ENCODE peak calls at places on chromosome 12, in ten cellular contexts. F is A549, O is H1, J is upper lobe of left lung, T is esophagus muscularis mucosa, K is HepG2, W is tibial nerve, H is ovary, P is stomach, N is K562. I is an unnamed sample.
A peak's percentile ranks its signal among the peaks of the same experiment; 100 is the strongest.

GRCh38 chr12:121214171-121214777 is 4.3 kb downstream of the P2RX4 start:
- DNase-seq in F (no peak), O (no peak), J (no peak), T (no peak), K (no peak), W (no peak), H (no peak), P (no peak), N (peak; percentile 1), I (no peak)

GRCh38 chr12:20142956-20143355 is 225.4 kb upstream of the PDE3A start:
- DNase-seq in F (peak; percentile 10), O (no peak), J (no peak), T (no peak), K (no peak), W (no peak), H (no peak), P (no peak), N (no peak), I (no peak)

GRCh38 chr12:109888179-109889020 is 8.1 kb upstream of the GLTP start:
- DNase-seq in F (peak; percentile 85), O (no peak), J (no peak), T (no peak), K (no peak), W (peak; percentile 25), H (no peak), P (no peak), N (no peak), I (no peak)

GRCh38 chr12:131266591-131267467 is 313.1 kb downstream of the ADGRD1 start:
- DNase-seq in F (no peak), O (no peak), J (no peak), T (no peak), K (no peak), W (no peak), H (no peak), P (no peak), N (no peak), I (no peak)

GRCh38 chr12:92696240-92696639 is 6.5 kb upstream of the PLEKHG7 start:
- DNase-seq in F (no peak), O (no peak), J (no peak), T (no peak), K (no peak), W (peak; percentile 15), H (no peak), P (no peak), N (no peak), I (peak; percentile 15)

GRCh38 chr12:132818562-132818961 is 10.1 kb downstream of the GOLGA3 start:
- DNase-seq in F (no peak), O (no peak), J (no peak), T (no peak), K (no peak), W (no peak), H (no peak), P (no peak), N (no peak), I (no peak)

GRCh38 chr12:66563220-66563619 is 115.7 kb downstream of the GRIP1 start:
- DNase-seq in F (no peak), O (no peak), J (no peak), T (no peak), K (no peak), W (no peak), H (no peak), P (no peak), N (no peak), I (no peak)

GRCh38 chr12:53757095-53757770 is 5.5 kb upstream of the CISTR start:
- DNase-seq in F (peak; percentile 78), O (peak; percentile 70), J (no peak), T (no peak), K (peak; percentile 44), W (peak; percentile 74), H (peak; percentile 74), P (peak; percentile 85), N (peak; percentile 87), I (peak; percentile 82)

GRCh38 chr12:5965950-5966383 is 20.9 kb upstream of the ANO2 start:
- DNase-seq in F (peak; percentile 63), O (no peak), J (peak; percentile 41), T (peak; percentile 89), K (peak; percentile 28), W (peak; percentile 20), H (no peak), P (peak; percentile 50), N (peak; percentile 50), I (peak; percentile 40)

GRCh38 chr12:12819752-12820311 is 6.7 kb downstream of the DDX47 start:
- DNase-seq in F (peak; percentile 83), O (no peak), J (no peak), T (no peak), K (no peak), W (no peak), H (no peak), P (no peak), N (no peak), I (no peak)

GRCh38 chr12:25056486-25057130 is 107.7 kb upstream of the BCAT1 start:
- DNase-seq in F (no peak), O (no peak), J (no peak), T (no peak), K (no peak), W (no peak), H (no peak), P (no peak), N (no peak), I (no peak)

GRCh38 chr12:115946092-115946491 is 331.4 kb downstream of the MED13L start:
- DNase-seq in F (no peak), O (no peak), J (no peak), T (peak; percentile 42), K (no peak), W (no peak), H (no peak), P (no peak), N (no peak), I (no peak)

GRCh38 chr12:121803861-121804416 is at the start of gene SETD1B:
- DNase-seq in F (peak; percentile 76), O (no peak), J (peak; percentile 91), T (no peak), K (no peak), W (peak; percentile 45), H (peak; percentile 69), P (peak; percentile 64), N (peak; percentile 38), I (peak; percentile 69)

GRCh38 chr12:114779647-114780046 is 95.7 kb upstream of the TBX3 start:
- DNase-seq in F (no peak), O (no peak), J (no peak), T (no peak), K (no peak), W (no peak), H (no peak), P (no peak), N (no peak), I (no peak)

GRCh38 chr12:31567029-31567428 is 23.9 kb downstream of the DENND5B start:
- DNase-seq in F (no peak), O (no peak), J (no peak), T (no peak), K (no peak), W (no peak), H (no peak), P (no peak), N (no peak), I (no peak)

GRCh38 chr12:71755146-71755892 is 656 bp downstream of the RAB21 start:
- DNase-seq in F (peak; percentile 41), O (no peak), J (no peak), T (no peak), K (peak; percentile 18), W (peak; percentile 13), H (peak; percentile 35), P (peak; percentile 46), N (no peak), I (peak; percentile 56)
- TF ChIP-seq POLR2A in F (no peak), O (no peak), J (no peak), T (no peak), K (peak; percentile 17), W (no peak), H (no peak), P (no peak), N (no peak), I (peak; percentile 17)

GRCh38 chr12:60100852-60101251 is 505.0 kb downstream of the SLC16A7 start:
- DNase-seq in F (no peak), O (no peak), J (no peak), T (no peak), K (no peak), W (no peak), H (no peak), P (no peak), N (no peak), I (no peak)

GRCh38 chr12:60100150-60100549 is 504.3 kb downstream of the SLC16A7 start:
- DNase-seq in F (no peak), O (no peak), J (no peak), T (no peak), K (no peak), W (no peak), H (no peak), P (no peak), N (no peak), I (no peak)

GRCh38 chr12:60096727-60097126 is 500.9 kb downstream of the SLC16A7 start:
- DNase-seq in F (no peak), O (no peak), J (no peak), T (no peak), K (no peak), W (no peak), H (no peak), P (no peak), N (no peak), I (no peak)

GRCh38 chr12:60106207-60106606 is 510.4 kb downstream of the SLC16A7 start:
- DNase-seq in F (peak; percentile 14), O (no peak), J (no peak), T (no peak), K (no peak), W (no peak), H (no peak), P (no peak), N (no peak), I (no peak)

GRCh38 chr12:60101715-60102114 is 505.9 kb downstream of the SLC16A7 start:
- DNase-seq in F (no peak), O (no peak), J (no peak), T (no peak), K (no peak), W (no peak), H (no peak), P (no peak), N (no peak), I (no peak)
- H3K27ac ChIP-seq in F (no peak overlapping the region), O (no peak overlapping the region), J (no peak overlapping the region), T (no peak overlapping the region), K (no peak overlapping the region), W (no peak overlapping the region), H (no peak overlapping the region), P (no peak overlapping the region), N (no peak overlapping the region), I (no peak overlapping the region)

DNA sequence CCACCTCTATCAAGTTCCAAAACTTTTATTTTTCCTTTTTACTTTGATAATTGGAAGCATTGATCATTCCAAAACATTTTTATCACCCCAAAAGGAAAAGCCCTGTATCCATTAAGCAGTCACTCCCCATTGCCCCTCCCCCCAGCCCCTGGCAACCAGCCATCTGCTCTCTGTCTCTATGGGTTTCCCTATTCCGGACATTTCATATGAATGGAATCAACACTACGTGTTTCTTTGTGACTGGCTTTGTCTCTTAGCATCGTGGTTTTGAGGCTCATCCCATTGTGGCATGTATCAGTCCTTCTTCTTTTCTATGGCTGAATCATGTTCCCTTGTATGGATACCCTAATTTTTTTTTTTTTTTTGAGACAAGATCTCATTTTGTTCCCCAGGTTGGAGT is 18.0 kb upstream of the PHETA1 start:
- DNase-seq in F (no peak), O (no peak), J (no peak), T (peak; percentile 72), K (no peak), W (no peak), H (no peak), P (no peak), N (no peak), I (no peak)
- TF ChIP-seq EP300 in F (no peak), O (no peak), J (no peak), T (no peak), K (no peak), W (no peak), H (no peak), P (no peak), N (no peak), I (no peak)

GRCh38 chr12:21773263-21773741 is 1.2 kb downstream of the KCNJ8 start:
- DNase-seq in F (peak; percentile 56), O (peak; percentile 21), J (peak; percentile 66), T (no peak), K (no peak), W (peak; percentile 25), H (peak; percentile 58), P (no peak), N (peak; percentile 18), I (peak; percentile 34)
- TF ChIP-seq POLR2A in F (no peak), O (no peak), J (no peak), T (no peak), K (no peak), W (no peak), H (no peak), P (no peak), N (no peak), I (no peak)